ENCODE peak calls at places on chromosomes 11 and 22, in eight cellular contexts. T, V, D, I, U, N, X and A are unnamed samples.
A peak's percentile ranks its signal among the peaks of the same experiment; 100 is the strongest.

GRCh38 chr11:48170176-48170839 is 46.3 kb upstream of the OR4B1 start:
- DNase-seq in T (no peak), U (no peak), V (no peak), D (no peak), N (no peak), X (peak; percentile 47), I (no peak), A (no peak)

GRCh38 chr22:21646608-21647590 is 4.8 kb downstream of the SDF2L1 start:
- DNase-seq in X (peak; percentile 55), I (peak; percentile 86), U (peak; percentile 71), V (peak; percentile 89), D (peak; percentile 85), N (peak; percentile 63), T (peak; percentile 69), A (peak; percentile 74)

GRCh38 chr11:65891180-65892136 is 985 bp downstream of the CCDC85B start:
- DNase-seq in I (no peak), V (peak; percentile 40), N (peak; percentile 55), T (peak; percentile 15), U (peak; percentile 61), D (no peak), X (no peak), A (peak; percentile 62)

GRCh38 chr11:69131644-69132300 is 24.0 kb upstream of the SMIM38 start:
- DNase-seq in U (peak; percentile 83), N (no peak), D (no peak), I (peak; percentile 85), V (peak; percentile 90), X (peak; percentile 72), T (no peak), A (peak; percentile 84)

GRCh38 chr11:77873345-77873744 is 52.4 kb downstream of the AAMDC start:
- DNase-seq in T (no peak), U (no peak), D (no peak), V (no peak), N (no peak), I (no peak), X (no peak), A (no peak)

GRCh38 chr11:96238563-96239166 is 104.3 kb downstream of the MAML2 start:
- DNase-seq in X (peak; percentile 67), U (no peak), T (no peak), N (no peak), V (no peak), I (no peak), D (no peak), A (no peak)

GRCh38 chr11:64763804-64764611 is 4.2 kb upstream of the PYGM start:
- DNase-seq in V (peak; percentile 53), I (no peak), D (peak; percentile 83), N (peak; percentile 8), T (peak; percentile 55), U (no peak), X (no peak), A (no peak)

GRCh38 chr11:113296447-113297205 is 17.8 kb upstream of the TTC12 start:
- DNase-seq in D (no peak), N (peak; percentile 38), U (no peak), T (no peak), I (no peak), X (no peak), V (no peak), A (no peak)

GRCh38 chr11:10975287-10975721 is 117.5 kb upstream of the ZBED5 start:
- DNase-seq in T (no peak), X (peak; percentile 7), V (no peak), I (no peak), N (no peak), D (no peak), U (no peak), A (no peak)

GRCh38 chr11:40170076-40170475 is 1289.4 kb downstream of the LRRC4C start:
- DNase-seq in U (no peak), T (no peak), X (peak; percentile 56), D (no peak), V (no peak), I (no peak), N (no peak), A (no peak)

GRCh38 chr11:20158597-20159257 is 1.5 kb downstream of the DBX1 start:
- DNase-seq in V (peak; percentile 92), D (no peak), X (peak; percentile 65), I (peak; percentile 31), U (no peak), T (no peak), N (peak; percentile 17), A (peak; percentile 53)

DNA sequence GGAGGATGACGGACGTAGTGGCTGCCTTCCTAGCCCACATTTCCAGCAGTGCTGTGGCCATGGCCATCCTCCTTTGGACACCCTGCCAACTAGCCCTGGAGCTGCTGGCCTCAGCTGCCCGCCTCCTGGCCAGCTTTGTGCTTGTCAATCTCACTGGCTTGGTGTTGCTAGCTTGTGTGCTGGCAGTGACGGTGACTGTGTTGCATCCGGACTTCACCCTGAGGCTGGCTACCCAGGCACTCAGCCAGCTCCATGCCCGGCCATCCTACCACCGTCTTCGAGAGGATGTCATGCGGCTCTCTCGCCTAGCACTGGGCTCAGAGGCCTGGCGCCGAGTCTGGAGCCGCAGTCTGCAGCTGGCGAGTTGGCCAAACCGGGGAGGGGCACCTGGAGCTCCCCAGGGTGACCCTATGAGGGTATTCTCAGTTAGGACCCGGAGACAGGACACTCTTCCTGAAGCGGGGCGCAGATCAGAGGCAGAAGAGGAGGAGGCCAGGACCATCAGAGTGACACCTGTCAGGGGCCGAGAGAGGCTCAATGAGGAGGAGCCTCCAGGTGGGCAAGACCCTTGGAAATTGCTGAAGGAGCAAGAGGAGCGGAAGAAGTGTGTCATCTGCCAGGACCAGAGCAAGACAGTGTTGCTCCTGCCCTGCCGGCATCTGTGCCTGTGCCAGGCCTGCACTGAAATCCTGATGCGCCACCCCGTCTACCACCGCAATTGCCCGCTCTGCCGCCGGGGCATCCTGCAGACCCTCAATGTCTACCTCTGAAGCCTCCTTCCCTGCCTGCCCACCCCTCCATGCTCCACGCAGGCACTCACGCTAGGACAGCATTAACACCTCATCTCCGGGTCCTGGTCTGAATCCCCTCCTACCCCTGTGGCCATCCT is 1.6 kb downstream of the RNF26 start:
- DNase-seq in T (no peak), I (no peak), U (no peak), N (no peak), V (no peak), X (no peak), D (no peak), A (peak; percentile 45)
- H3K27ac ChIP-seq in T (no peak overlapping the region), I (no peak overlapping the region), U (no peak overlapping the region), N (no peak overlapping the region), V (no peak overlapping the region), X (no peak overlapping the region), D (no peak overlapping the region), A (no peak overlapping the region)

DNA sequence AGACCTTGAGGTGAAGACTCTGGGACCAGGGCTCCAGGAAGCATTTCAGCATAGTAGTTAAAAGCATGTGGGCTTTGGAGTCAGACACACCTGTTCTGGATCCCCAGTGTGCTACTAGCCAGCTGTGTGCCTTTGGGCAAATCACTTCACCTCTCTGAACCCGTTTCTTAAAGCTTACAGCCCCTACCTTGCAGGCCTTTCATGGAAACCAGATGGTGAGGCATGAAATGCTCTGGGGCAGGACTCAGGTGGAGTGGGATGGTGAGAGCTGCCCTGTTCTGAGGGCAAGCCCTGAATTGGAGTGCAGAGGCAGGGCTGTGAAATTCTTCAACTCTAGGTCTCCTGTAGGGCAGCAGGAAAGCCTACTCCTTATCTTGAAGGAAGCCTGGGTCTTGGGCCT is 10.5 kb downstream of the UCP2 start:
- DNase-seq in T (no peak), U (no peak), D (no peak), N (no peak), X (no peak), V (no peak), I (no peak), A (no peak)
- H3K4me1 ChIP-seq in T (peaks cover 99% of the 10 kb centered on the region), U (peaks cover 17% of the 10 kb centered on the region), D (peaks cover 84% of the 10 kb centered on the region), N (no peaks in the 10 kb centered on the region), X (peaks cover 7% of the 10 kb centered on the region), V (no peaks in the 10 kb centered on the region), I (peaks cover 21% of the 10 kb centered on the region), A (peaks cover 21% of the 10 kb centered on the region)

GRCh38 chr22:19527861-19528417 is 3.7 kb upstream of the CLDN5 start:
- DNase-seq in T (no peak), N (no peak), U (no peak), I (no peak), X (peak; percentile 44), V (no peak), D (no peak), A (no peak)
- H3K27ac ChIP-seq in T (no peak overlapping the region), N (no peak overlapping the region), U (no peak overlapping the region), I (no peak overlapping the region), X (no peak overlapping the region), V (no peak overlapping the region), D (no peak overlapping the region), A (no peak overlapping the region)

GRCh38 chr11:57213282-57214086 is 23.6 kb downstream of the APLNR start:
- DNase-seq in X (peak; percentile 70), V (peak; percentile 50), T (no peak), U (no peak), D (no peak), I (no peak), N (no peak), A (no peak)
- H3K4me1 ChIP-seq in X (peaks cover 7% of the 10 kb centered on the region), V (peaks cover 38% of the 10 kb centered on the region), T (no peaks in the 10 kb centered on the region), U (no peaks in the 10 kb centered on the region), D (no peaks in the 10 kb centered on the region), I (peaks cover 3% of the 10 kb centered on the region), N (no peaks in the 10 kb centered on the region), A (peaks cover 30% of the 10 kb centered on the region)